ENCODE peak calls at places on chromosomes 7 and 10, in six cellular contexts. U is mesenchymal stem cell, A is neuronal stem cell, M is mesendoderm, N is IMR-90, C is H1. L is an unnamed sample.

GRCh38 chr10:84214612-84215235 is 10.6 kb downstream of the LRIT2 start:
- DNase-seq in U (no peak), A (no peak), M (peak; percentile 82), N (no peak), C (peak; percentile 57), L (peak; percentile 49)

GRCh38 chr10:102812213-102812876 is 24.9 kb downstream of the CYP17A1 start:
- DNase-seq in U (no peak), A (no peak), M (no peak), N (no peak), C (no peak), L (no peak)

GRCh38 chr7:113768256-113768847 is 150.5 kb downstream of the PPP1R3A start:
- DNase-seq in U (peak; percentile 16), A (no peak), M (no peak), N (no peak), C (no peak), L (no peak)

GRCh38 chr10:118500477-118501104 is 94.9 kb downstream of the PRLHR start:
- DNase-seq in U (no peak), A (no peak), M (no peak), N (no peak), C (no peak), L (no peak)

GRCh38 chr10:114551310-114551972 is 106.6 kb downstream of the ABLIM1 start:
- DNase-seq in U (peak; percentile 7), A (no peak), M (peak; percentile 13), N (peak; percentile 14), C (no peak), L (no peak)

GRCh38 chr10:122702271-122702670 is 2.6 kb upstream of the C10orf120 start:
- DNase-seq in U (no peak), A (no peak), M (no peak), N (no peak), C (no peak), L (no peak)

GRCh38 chr7:40847921-40848320 is 713.1 kb downstream of the SUGCT start:
- DNase-seq in U (no peak), A (no peak), M (peak; percentile 66), N (no peak), C (no peak), L (peak; percentile 75)

GRCh38 chr7:16801579-16801978 is 3.2 kb downstream of the AGR2 start:
- DNase-seq in U (no peak), A (no peak), M (no peak), N (no peak), C (no peak), L (no peak)

GRCh38 chr7:100441641-100442535 is 5.6 kb upstream of the PPP1R35 start:
- DNase-seq in U (no peak), A (no peak), M (no peak), N (no peak), C (no peak), L (no peak)

GRCh38 chr10:48603421-48604038 is 1.3 kb downstream of the ARHGAP22 start:
- DNase-seq in U (peak; percentile 7), A (no peak), M (no peak), N (peak; percentile 35), C (no peak), L (no peak)
- H3K4me3 ChIP-seq in U (peak overlapping the region; percentile 97), A (peak overlapping the region; percentile 39), M (no peak overlapping the region), N (peak overlapping the region; percentile 86), C (no peak overlapping the region), L (no peak overlapping the region)

GRCh38 chr10:95406651-95407280 is 116.0 kb upstream of the PDLIM1 start:
- DNase-seq in U (no peak), A (no peak), M (no peak), N (no peak), C (no peak), L (no peak)

GRCh38 chr10:95405655-95406054 is 114.9 kb upstream of the PDLIM1 start:
- DNase-seq in U (no peak), A (no peak), M (no peak), N (no peak), C (no peak), L (no peak)

GRCh38 chr10:95408931-95409873 is 118.4 kb upstream of the PDLIM1 start:
- DNase-seq in U (no peak), A (no peak), M (peak; percentile 23), N (no peak), C (no peak), L (peak; percentile 12)

GRCh38 chr10:95407546-95407945 is 116.7 kb upstream of the PDLIM1 start:
- DNase-seq in U (no peak), A (no peak), M (no peak), N (no peak), C (no peak), L (no peak)

DNA sequence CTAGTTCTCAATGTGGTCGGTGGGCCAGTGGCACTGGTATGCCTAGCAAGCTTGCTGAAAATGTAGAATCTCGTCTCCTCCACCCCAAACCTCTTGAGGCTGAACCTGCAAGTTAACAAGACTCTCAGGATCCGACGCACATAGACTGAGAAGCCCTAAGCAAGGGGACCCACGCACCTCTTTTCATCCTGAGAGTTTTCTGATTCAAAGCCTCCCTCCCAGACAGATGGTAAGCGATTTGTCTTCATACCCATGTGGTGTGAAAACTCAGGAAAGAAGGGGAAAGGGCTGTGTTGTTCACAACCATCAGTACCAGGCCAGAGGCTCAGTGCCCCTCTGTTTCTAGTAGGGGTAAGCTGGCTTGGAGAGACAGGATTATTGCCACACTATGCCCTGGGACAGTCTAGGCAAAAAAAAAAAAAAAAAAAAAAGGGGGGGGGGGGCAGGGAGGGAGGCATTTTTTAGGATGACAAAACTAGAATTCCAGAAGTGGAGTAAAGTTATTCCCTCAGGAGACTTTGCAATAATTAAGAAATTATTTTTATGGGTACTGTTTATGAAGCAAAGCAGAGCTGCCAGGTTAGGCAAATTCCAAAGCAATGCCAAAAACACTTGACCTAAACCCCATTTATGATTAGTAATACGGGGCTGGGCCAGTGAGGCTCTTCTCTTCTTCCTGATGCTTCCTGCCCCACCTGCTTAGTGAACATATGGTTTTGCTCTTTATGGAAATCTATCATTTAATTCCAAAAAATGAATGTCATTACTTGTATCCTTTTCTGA is 117.5 kb upstream of the PDLIM1 start:
- DNase-seq in U (no peak), A (no peak), M (no peak), N (no peak), C (no peak), L (peak; percentile 37)
- H2BK5ac ChIP-seq in U (no peak overlapping the region), A (no peak overlapping the region), M (no peak overlapping the region), N (no peak overlapping the region), C (peak overlapping the region; percentile 90), L (no peak overlapping the region)

GRCh38 chr10:110634527-110635209 is 9.5 kb upstream of the RBM20 start:
- DNase-seq in U (no peak), A (no peak), M (no peak), N (no peak), C (no peak), L (no peak)
- H3K4me2 ChIP-seq in U (no peak overlapping the region), A (no peak overlapping the region), M (no peak overlapping the region), N (no peak overlapping the region), C (no peak overlapping the region), L (no peak overlapping the region)

GRCh38 chr7:1665721-1666250 is 4.3 kb upstream of the ELFN1 start:
- DNase-seq in U (peak; percentile 9), A (peak; percentile 35), M (no peak), N (peak; percentile 4), C (no peak), L (no peak)
- H3K4me3 ChIP-seq in U (no peak overlapping the region), A (peak overlapping the region; percentile 87), M (no peak overlapping the region), N (peak overlapping the region; percentile 42), C (no peak overlapping the region), L (no peak overlapping the region)

L was measured in trophoblast cell.